ENCODE peak calls at places on chromosomes 4 and X, in four cellular contexts. W, F, E and N are unnamed samples.

GRCh38 chrX:100976211-100976610 is 6.7 kb downstream of the ARL13A start:
- DNase-seq in W (no peak), E (no peak), F (no peak), N (peak)

GRCh38 chr4:76752911-76753494 is 144.9 kb downstream of the SOWAHB start:
- DNase-seq in W (no peak), F (peak), E (no peak), N (peak)

GRCh38 chr4:6268650-6269399 is 825 bp upstream of the WFS1 start:
- DNase-seq in E (no peak), F (peak), W (no peak), N (no peak)

GRCh38 chr4:84403656-84404055 is 95.4 kb downstream of the NKX6-1 start:
- DNase-seq in F (no peak), E (no peak), W (no peak), N (peak)

GRCh38 chrX:131633285-131633917 is 89.5 kb downstream of the OR13H1 start:
- DNase-seq in F (peak), E (peak), W (peak), N (peak)

GRCh38 chr4:88353324-88353723 is 25.3 kb upstream of the HERC6 start:
- DNase-seq in E (no peak), W (no peak), F (no peak), N (no peak)

GRCh38 chr4:111362891-111363290 is 740.0 kb upstream of the PITX2 start:
- DNase-seq in W (no peak), F (no peak), E (no peak), N (peak)

GRCh38 chr4:57492479-57492878 is 382.3 kb upstream of the IGFBP7 start:
- DNase-seq in F (no peak), E (no peak), W (no peak), N (no peak)

GRCh38 chr4:168208957-168209614 is 109.5 kb downstream of the DDX60 start:
- DNase-seq in W (no peak), F (no peak), E (no peak), N (no peak)

GRCh38 chrX:21645437-21646220 is 12.5 kb downstream of the KLHL34 start:
- DNase-seq in F (no peak), W (no peak), E (no peak), N (peak)

GRCh38 chrX:127708155-127708554 is 344.0 kb downstream of the ACTRT1 start:
- DNase-seq in F (no peak), W (no peak), E (no peak), N (no peak)

GRCh38 chrX:132520792-132521191 is 32.0 kb upstream of the MBNL3 start:
- DNase-seq in E (no peak), F (no peak), W (no peak), N (no peak)

GRCh38 chrX:103774070-103774642 is 2.5 kb upstream of the PLP1 start:
- DNase-seq in W (no peak), E (no peak), F (peak), N (peak)